ENCODE peak calls at places on chromosomes 4 and X, in five cellular contexts. One of them, this sample, is unnamed.
A peak's percentile ranks its signal among the peaks of the same experiment; 100 is the strongest.

GRCh38 chr4:102843273-102843672 is 15.9 kb upstream of the UBE2D3 start:
- DNase-seq in K562: no peak
- DNase-seq in HepG2: no peak
- DNase-seq in SK-N-SH: no peak
- DNase-seq in GM12878: no peak
- DNase-seq in this sample: no peak

GRCh38 chrX:13750204-13750603 is 15.7 kb downstream of the OFD1 start:
- DNase-seq in SK-N-SH: peak; percentile 36
- DNase-seq in HepG2: peak; percentile 16
- DNase-seq in K562: no peak
- DNase-seq in GM12878: no peak
- DNase-seq in this sample: peak; percentile 40

GRCh38 chr4:181594188-181594587 is 649.0 kb upstream of the TENM3 start:
- DNase-seq in SK-N-SH: no peak
- DNase-seq in GM12878: no peak
- DNase-seq in HepG2: no peak
- DNase-seq in K562: no peak
- DNase-seq in this sample: no peak

GRCh38 chrX:47574096-47574553 is 8.1 kb upstream of the TIMP1 start:
- DNase-seq in K562: no peak
- DNase-seq in SK-N-SH: no peak
- DNase-seq in GM12878: no peak
- DNase-seq in HepG2: no peak
- DNase-seq in this sample: no peak

GRCh38 chrX:97895751-97896150 is 1012.0 kb downstream of the RPA4 start:
- DNase-seq in K562: no peak
- DNase-seq in HepG2: no peak
- DNase-seq in GM12878: no peak
- DNase-seq in SK-N-SH: no peak
- DNase-seq in this sample: no peak

GRCh38 chr4:128782076-128782715 is 27.3 kb upstream of the JADE1 start:
- DNase-seq in K562: peak; percentile 17
- DNase-seq in HepG2: peak; percentile 28
- DNase-seq in GM12878: no peak
- DNase-seq in SK-N-SH: peak; percentile 41
- DNase-seq in this sample: no peak

GRCh38 chr4:149741186-149741831 is 74.3 kb downstream of the IQCM start:
- DNase-seq in SK-N-SH: no peak
- DNase-seq in HepG2: no peak
- DNase-seq in K562: no peak
- DNase-seq in GM12878: no peak
- DNase-seq in this sample: no peak

GRCh38 chrX:79506001-79506400 is 138.9 kb upstream of the ITM2A start:
- DNase-seq in SK-N-SH: no peak
- DNase-seq in GM12878: no peak
- DNase-seq in HepG2: no peak
- DNase-seq in K562: no peak
- DNase-seq in this sample: no peak

GRCh38 chr4:80173387-80173786 is 23.9 kb upstream of the PRDM8 start:
- DNase-seq in HepG2: no peak
- DNase-seq in SK-N-SH: no peak
- DNase-seq in K562: no peak
- DNase-seq in GM12878: no peak
- DNase-seq in this sample: no peak

GRCh38 chr4:113759696-113760093 is 1.8 kb downstream of the CAMK2D start:
- DNase-seq in SK-N-SH: no peak
- DNase-seq in GM12878: no peak
- DNase-seq in K562: no peak
- DNase-seq in HepG2: no peak
- DNase-seq in this sample: no peak

GRCh38 chr4:1684756-1685603 is 867 bp upstream of the FAM53A start:
- DNase-seq in HepG2: no peak
- DNase-seq in K562: no peak
- DNase-seq in GM12878: no peak
- DNase-seq in SK-N-SH: no peak
- DNase-seq in this sample: no peak

GRCh38 chrX:19839770-19840254 is 47.6 kb downstream of the SH3KBP1 start:
- DNase-seq in K562: no peak
- DNase-seq in GM12878: peak; percentile 64
- DNase-seq in SK-N-SH: no peak
- DNase-seq in HepG2: no peak
- DNase-seq in this sample: no peak

GRCh38 chr4:99845708-99846469 is 29.3 kb downstream of the DAPP1 start:
- DNase-seq in HepG2: no peak
- DNase-seq in K562: no peak
- DNase-seq in GM12878: no peak
- DNase-seq in SK-N-SH: no peak
- DNase-seq in this sample: no peak

GRCh38 chr4:25938251-25939186 is 24.5 kb downstream of the SMIM20 start:
- DNase-seq in HepG2: no peak
- DNase-seq in SK-N-SH: no peak
- DNase-seq in K562: no peak
- DNase-seq in GM12878: peak; percentile 85
- DNase-seq in this sample: no peak

GRCh38 chr4:129362685-129363274 is 266.8 kb downstream of the C4orf33 start:
- DNase-seq in SK-N-SH: peak; percentile 51
- DNase-seq in K562: peak; percentile 50
- DNase-seq in GM12878: peak; percentile 13
- DNase-seq in HepG2: peak; percentile 50
- DNase-seq in this sample: peak; percentile 61

GRCh38 chrX:144592036-144592435 is 655.3 kb upstream of the SPANXN1 start:
- DNase-seq in GM12878: no peak
- DNase-seq in HepG2: no peak
- DNase-seq in SK-N-SH: no peak
- DNase-seq in K562: no peak
- DNase-seq in this sample: no peak

GRCh38 chr4:81504685-81505598 is 33.2 kb upstream of the RASGEF1B start:
- DNase-seq in K562: no peak
- DNase-seq in GM12878: no peak
- DNase-seq in HepG2: no peak
- DNase-seq in SK-N-SH: no peak
- DNase-seq in this sample: no peak

GRCh38 chr4:63349674-63350025 is 1059.6 kb downstream of the TECRL start:
- DNase-seq in SK-N-SH: no peak
- DNase-seq in HepG2: no peak
- DNase-seq in K562: no peak
- DNase-seq in GM12878: no peak
- DNase-seq in this sample: no peak

GRCh38 chr4:86055898-86056297 is 304.0 kb downstream of the MAPK10 start:
- DNase-seq in SK-N-SH: no peak
- DNase-seq in K562: no peak
- DNase-seq in HepG2: no peak
- DNase-seq in GM12878: no peak
- DNase-seq in this sample: no peak

GRCh38 chr4:157607996-157608395 is 387.5 kb downstream of the GRIA2 start:
- DNase-seq in GM12878: no peak
- DNase-seq in HepG2: no peak
- DNase-seq in K562: no peak
- DNase-seq in SK-N-SH: no peak
- DNase-seq in this sample: no peak

GRCh38 chr4:156496797-156497196 is 474.8 kb downstream of the PDGFC start:
- DNase-seq in GM12878: no peak
- DNase-seq in HepG2: no peak
- DNase-seq in SK-N-SH: no peak
- DNase-seq in K562: no peak
- DNase-seq in this sample: no peak

GRCh38 chr4:169416997-169417396 is 146.2 kb upstream of the SH3RF1 start:
- DNase-seq in K562: no peak
- DNase-seq in SK-N-SH: no peak
- DNase-seq in HepG2: peak; percentile 5
- DNase-seq in GM12878: no peak
- DNase-seq in this sample: no peak

GRCh38 chr4:71333368-71333767 is 5.5 kb upstream of the SLC4A4 start:
- DNase-seq in K562: no peak
- DNase-seq in SK-N-SH: no peak
- DNase-seq in GM12878: no peak
- DNase-seq in HepG2: no peak
- DNase-seq in this sample: no peak

GRCh38 chr4:74547042-74547441 is 102.1 kb downstream of the AREG start:
- DNase-seq in HepG2: no peak
- DNase-seq in SK-N-SH: no peak
- DNase-seq in GM12878: no peak
- DNase-seq in K562: no peak
- DNase-seq in this sample: no peak

GRCh38 chrX:154136627-154137161 is 7.3 kb upstream of the OPN1LW start:
- DNase-seq in HepG2: peak; percentile 45
- DNase-seq in K562: peak; percentile 84
- DNase-seq in GM12878: no peak
- DNase-seq in SK-N-SH: peak; percentile 89
- DNase-seq in this sample: peak; percentile 85

GRCh38 chr4:107541511-107541910 is 178.5 kb downstream of the PAPSS1 start:
- DNase-seq in K562: no peak
- DNase-seq in SK-N-SH: no peak
- DNase-seq in GM12878: no peak
- DNase-seq in HepG2: no peak
- DNase-seq in this sample: no peak

GRCh38 chr4:6752486-6752829 is 30.1 kb upstream of the KIAA0232 start:
- DNase-seq in HepG2: no peak
- DNase-seq in K562: no peak
- DNase-seq in SK-N-SH: no peak
- DNase-seq in GM12878: no peak
- DNase-seq in this sample: no peak

GRCh38 chrX:149040873-149041535 is 464.1 kb downstream of the IDS start:
- DNase-seq in HepG2: no peak
- DNase-seq in SK-N-SH: no peak
- DNase-seq in GM12878: no peak
- DNase-seq in K562: no peak
- DNase-seq in this sample: no peak

GRCh38 chr4:5206391-5206790 is 155.1 kb downstream of the STK32B start:
- DNase-seq in GM12878: no peak
- DNase-seq in SK-N-SH: no peak
- DNase-seq in HepG2: no peak
- DNase-seq in K562: no peak
- DNase-seq in this sample: no peak

GRCh38 chr4:5618051-5619010 is 90.0 kb downstream of the EVC2 start:
- DNase-seq in SK-N-SH: no peak
- DNase-seq in GM12878: no peak
- DNase-seq in K562: no peak
- DNase-seq in HepG2: no peak
- DNase-seq in this sample: no peak

GRCh38 chr4:97624204-97624603 is 519.1 kb downstream of the STPG2 start:
- DNase-seq in SK-N-SH: no peak
- DNase-seq in GM12878: no peak
- DNase-seq in K562: no peak
- DNase-seq in HepG2: no peak
- DNase-seq in this sample: no peak

GRCh38 chrX:153414838-153415552 is 3.7 kb downstream of the ZFP92 start:
- DNase-seq in SK-N-SH: no peak
- DNase-seq in HepG2: no peak
- DNase-seq in GM12878: no peak
- DNase-seq in K562: no peak
- DNase-seq in this sample: no peak

GRCh38 chrX:15678339-15678738 is 13.7 kb upstream of the CLTRN start:
- DNase-seq in GM12878: no peak
- DNase-seq in SK-N-SH: no peak
- DNase-seq in K562: no peak
- DNase-seq in HepG2: no peak
- DNase-seq in this sample: no peak

GRCh38 chr4:44760142-44760898 is 34.0 kb upstream of the GNPDA2 start:
- DNase-seq in HepG2: peak; percentile 7
- DNase-seq in K562: peak; percentile 34
- DNase-seq in SK-N-SH: peak; percentile 15
- DNase-seq in GM12878: no peak
- DNase-seq in this sample: peak; percentile 7

GRCh38 chr4:1711055-1711905 is 839 bp downstream of the SLBP start:
- DNase-seq in GM12878: no peak
- DNase-seq in SK-N-SH: no peak
- DNase-seq in HepG2: no peak
- DNase-seq in K562: peak; percentile 35
- DNase-seq in this sample: peak; percentile 26

DNA sequence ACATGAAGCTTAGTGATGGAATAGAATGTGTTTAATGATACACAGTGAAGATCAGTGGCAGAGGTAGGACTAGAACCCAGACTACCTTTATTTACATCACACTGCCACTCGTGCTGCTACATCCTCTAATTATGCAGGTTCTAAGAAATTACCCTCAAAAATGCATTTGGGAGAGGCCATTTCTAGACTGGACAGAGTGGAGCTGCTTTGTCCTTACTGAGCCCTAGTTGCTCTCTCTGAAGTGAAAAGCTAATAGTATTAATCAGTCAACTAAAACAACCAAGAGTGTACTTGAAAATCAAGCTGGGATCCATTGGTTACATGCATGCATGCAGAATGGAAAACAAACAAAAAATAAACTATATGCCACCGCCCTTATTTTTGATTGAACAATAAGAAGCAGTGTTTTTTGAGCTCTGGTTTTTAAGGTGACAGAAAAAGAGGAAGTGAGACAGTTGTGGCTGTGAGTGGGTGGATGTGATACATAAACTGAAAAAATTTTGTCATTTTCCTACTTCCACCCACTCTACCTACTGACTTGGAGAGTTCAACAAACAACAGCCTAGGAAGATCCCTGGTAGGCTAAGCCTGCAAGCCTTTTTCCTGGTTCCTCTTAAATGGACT is 6.8 kb upstream of the VSIG4 start:
- DNase-seq in K562: no peak
- DNase-seq in GM12878: peak; percentile 81
- DNase-seq in SK-N-SH: no peak
- DNase-seq in HepG2: no peak
- DNase-seq in this sample: no peak
- TF ChIP-seq FOXM1 in K562: no peak
- TF ChIP-seq FOXM1 in GM12878: peak; percentile 91
- TF ChIP-seq FOXM1 in SK-N-SH: no peak
- TF ChIP-seq FOXM1 in HepG2: no peak
- TF ChIP-seq FOXM1 in this sample: no peak

GRCh38 chrX:123336666-123337065 is 152.6 kb downstream of the GRIA3 start:
- DNase-seq in GM12878: no peak
- DNase-seq in SK-N-SH: no peak
- DNase-seq in K562: no peak
- DNase-seq in HepG2: no peak
- DNase-seq in this sample: no peak

GRCh38 chrX:123338240-123338639 is 154.2 kb downstream of the GRIA3 start:
- DNase-seq in K562: no peak
- DNase-seq in GM12878: no peak
- DNase-seq in HepG2: no peak
- DNase-seq in SK-N-SH: no peak
- DNase-seq in this sample: no peak

GRCh38 chrX:123340691-123341090 is 156.6 kb downstream of the GRIA3 start:
- DNase-seq in GM12878: no peak
- DNase-seq in HepG2: no peak
- DNase-seq in K562: no peak
- DNase-seq in SK-N-SH: no peak
- DNase-seq in this sample: peak; percentile 19

GRCh38 chrX:123339201-123339905 is 155.3 kb downstream of the GRIA3 start:
- DNase-seq in SK-N-SH: no peak
- DNase-seq in GM12878: no peak
- DNase-seq in K562: no peak
- DNase-seq in HepG2: no peak
- DNase-seq in this sample: no peak
- TF ChIP-seq FOXM1 in SK-N-SH: no peak
- TF ChIP-seq FOXM1 in GM12878: no peak
- TF ChIP-seq FOXM1 in K562: no peak
- TF ChIP-seq FOXM1 in HepG2: no peak
- TF ChIP-seq FOXM1 in this sample: no peak

GRCh38 chrX:11185861-11186260 is 74.7 kb downstream of the HCCS start:
- DNase-seq in HepG2: no peak
- DNase-seq in SK-N-SH: no peak
- DNase-seq in GM12878: no peak
- DNase-seq in K562: no peak
- DNase-seq in this sample: no peak
- TF ChIP-seq FOXM1 in HepG2: no peak
- TF ChIP-seq FOXM1 in SK-N-SH: no peak
- TF ChIP-seq FOXM1 in GM12878: no peak
- TF ChIP-seq FOXM1 in K562: no peak
- TF ChIP-seq FOXM1 in this sample: no peak

GRCh38 chrX:121256653-121257052 is 209.2 kb downstream of the GLUD2 start:
- DNase-seq in SK-N-SH: no peak
- DNase-seq in GM12878: no peak
- DNase-seq in K562: no peak
- DNase-seq in HepG2: no peak
- DNase-seq in this sample: no peak
- TF ChIP-seq FOXM1 in SK-N-SH: no peak
- TF ChIP-seq FOXM1 in GM12878: no peak
- TF ChIP-seq FOXM1 in K562: no peak
- TF ChIP-seq FOXM1 in HepG2: no peak
- TF ChIP-seq FOXM1 in this sample: no peak